ENCODE peak calls at places on chromosome 9, in five cellular contexts. I, G, U, Y and S are unnamed samples.
A peak's percentile ranks its signal among the peaks of the same experiment; 100 is the strongest.

GRCh38 chr9:107597743-107598217 is 108.2 kb upstream of the KLF4 start:
- DNase-seq in Y (no peak), U (peak; percentile 3), G (no peak), I (peak; percentile 22), S (no peak)

GRCh38 chr9:70362952-70363351 is 51.5 kb downstream of the KLF9 start:
- DNase-seq in U (no peak), G (no peak), Y (no peak), I (no peak), S (no peak)

GRCh38 chr9:70962761-70963445 is 158.5 kb downstream of the TRPM3 start:
- DNase-seq in G (no peak), I (no peak), Y (no peak), U (no peak), S (no peak)

GRCh38 chr9:37200572-37201005 is 80.2 kb downstream of the ZCCHC7 start:
- DNase-seq in U (no peak), G (no peak), I (no peak), Y (no peak), S (no peak)

GRCh38 chr9:4585135-4585534 is 77.0 kb upstream of the PLPP6 start:
- DNase-seq in I (no peak), Y (no peak), U (no peak), G (no peak), S (no peak)

GRCh38 chr9:23747088-23747748 is 78.8 kb downstream of the ELAVL2 start:
- DNase-seq in Y (no peak), U (no peak), I (no peak), G (no peak), S (no peak)

GRCh38 chr9:88804289-88804596 is 187.0 kb upstream of the S1PR3 start:
- DNase-seq in U (no peak), I (no peak), G (no peak), Y (peak; percentile 62), S (no peak)

GRCh38 chr9:91073049-91073810 is 271.6 kb downstream of the SYK start:
- DNase-seq in U (no peak), Y (no peak), G (no peak), I (no peak), S (no peak)

GRCh38 chr9:70073193-70073592 is 29.5 kb downstream of the MAMDC2 start:
- DNase-seq in U (no peak), I (no peak), G (no peak), Y (no peak), S (no peak)

GRCh38 chr9:119453490-119453911 is 84.3 kb upstream of the BRINP1 start:
- DNase-seq in I (no peak), G (peak; percentile 66), Y (peak; percentile 5), U (no peak), S (no peak)

GRCh38 chr9:2727966-2728613 is 10.8 kb downstream of the KCNV2 start:
- DNase-seq in Y (no peak), I (peak; percentile 7), G (peak; percentile 26), U (peak; percentile 58), S (peak; percentile 41)

GRCh38 chr9:127644943-127645342 is 32.9 kb downstream of the STXBP1 start:
- DNase-seq in U (no peak), I (no peak), Y (no peak), G (no peak), S (no peak)

GRCh38 chr9:14962193-14962899 is 52.1 kb upstream of the FREM1 start:
- DNase-seq in Y (no peak), U (no peak), I (no peak), G (no peak), S (no peak)

GRCh38 chr9:77541055-77541454 is 107.1 kb downstream of the GNA14 start:
- DNase-seq in G (no peak), U (no peak), Y (no peak), I (no peak), S (no peak)

GRCh38 chr9:77543131-77543822 is 104.8 kb downstream of the GNA14 start:
- DNase-seq in G (no peak), Y (no peak), U (no peak), I (no peak), S (no peak)

GRCh38 chr9:77546391-77546790 is 101.7 kb downstream of the GNA14 start:
- DNase-seq in U (no peak), I (no peak), G (no peak), Y (no peak), S (no peak)

GRCh38 chr9:77544491-77545000 is 103.6 kb downstream of the GNA14 start:
- DNase-seq in U (no peak), I (no peak), Y (peak; percentile 68), G (no peak), S (no peak)

GRCh38 chr9:77541600-77541999 is 106.5 kb downstream of the GNA14 start:
- DNase-seq in G (no peak), I (no peak), U (no peak), Y (no peak), S (no peak)
- TF ChIP-seq CTCF in G (no peak), I (no peak), U (no peak), Y (no peak), S (no peak)

GRCh38 chr9:111298831-111299603 is 31.0 kb downstream of the OR2K2 start:
- DNase-seq in U (peak; percentile 22), Y (peak; percentile 41), I (peak; percentile 21), G (peak; percentile 35), S (peak; percentile 43)
- TF ChIP-seq CTCF in U (peak; percentile 72), Y (peak; percentile 66), I (peak; percentile 46), G (peak; percentile 50), S (peak; percentile 88)

GRCh38 chr9:35274988-35275387 is 113.2 kb downstream of the UNC13B start:
- DNase-seq in Y (no peak), U (no peak), I (no peak), G (no peak), S (no peak)
- TF ChIP-seq CTCF in Y (peak; percentile 14), U (no peak), I (no peak), G (no peak), S (no peak)

DNA sequence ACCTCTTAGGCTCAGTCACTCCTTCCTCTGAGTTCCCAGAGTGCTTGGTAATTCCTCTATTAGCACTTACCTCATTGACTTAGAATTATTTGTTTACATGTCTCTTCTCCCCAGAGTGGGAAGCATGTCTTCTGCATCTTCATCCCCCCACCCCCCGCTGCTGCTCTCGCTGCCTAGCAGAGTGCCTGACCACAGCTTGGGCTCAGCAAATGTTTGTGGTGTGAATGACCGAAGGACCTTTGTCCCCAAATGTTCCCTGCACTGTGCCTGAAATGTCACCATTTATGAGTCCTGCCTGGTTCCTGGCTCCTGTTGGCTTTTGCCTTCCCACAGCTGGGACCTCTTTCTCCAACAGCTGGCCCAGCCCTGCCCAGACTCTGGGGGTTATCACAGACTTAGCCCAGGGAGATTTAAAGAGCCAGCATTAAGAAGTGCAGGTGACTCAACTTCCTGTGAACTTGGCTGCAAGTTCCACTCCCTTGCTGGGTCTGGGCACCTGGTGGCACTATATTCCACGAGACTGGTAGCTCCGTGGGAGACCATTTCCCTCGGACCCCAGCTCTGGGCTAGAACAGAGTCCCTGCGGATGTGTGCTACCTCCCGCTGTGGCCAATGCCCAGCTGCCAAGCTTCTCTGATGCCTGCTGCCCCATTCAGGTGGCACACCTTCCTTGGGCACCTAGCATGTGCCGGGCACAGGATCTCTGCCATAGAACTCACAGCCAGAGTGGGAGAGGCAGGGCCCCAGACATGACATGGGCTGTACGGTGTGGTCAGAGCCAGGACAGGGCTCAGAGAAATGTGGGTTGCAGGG is 1.8 kb upstream of the HMCN2 start:
- DNase-seq in Y (no peak), U (no peak), G (no peak), I (no peak), S (no peak)
- TF ChIP-seq CTCF in Y (no peak), U (no peak), G (no peak), I (no peak), S (no peak)